ENCODE peak calls at places on chromosome 3, in four cellular contexts. S is hepatocyte, N is neural progenitor cell, X is PC-3. B is an unnamed sample. For H3K4me1, the result is how much of the 10 kb centered on the place peaks cover.

GRCh38 chr3:109384164-109384563 is 46.8 kb upstream of the DPPA4 start:
- DNase-seq in S (peak), N (no peak), X (no peak), B (no peak)

GRCh38 chr3:124800511-124801374 is 70.5 kb downstream of the UMPS start:
- DNase-seq in S (peak), N (no peak), X (no peak), B (no peak)

GRCh38 chr3:20669184-20669583 is 483.2 kb upstream of the SGO1 start:
- DNase-seq in S (no peak), N (no peak), X (no peak), B (no peak)

GRCh38 chr3:114464548-114464947 is 170.7 kb downstream of the TIGIT start:
- DNase-seq in S (no peak), N (peak), X (no peak), B (no peak)

GRCh38 chr3:108552267-108553159 is 36.7 kb downstream of the CIP2A start:
- DNase-seq in S (peak), N (peak), X (peak), B (peak)

GRCh38 chr3:185677146-185677829 is 91.2 kb downstream of the SENP2 start:
- DNase-seq in S (peak), N (peak), X (peak), B (peak)

GRCh38 chr3:96863129-96863740 is 48.8 kb downstream of the EPHA6 start:
- DNase-seq in S (peak), N (peak), X (peak), B (peak)

GRCh38 chr3:10196389-10197052 is 31.8 kb downstream of the IRAK2 start:
- DNase-seq in S (no peak), N (no peak), X (peak), B (peak)

GRCh38 chr3:141618511-141618910 is 119.6 kb upstream of the RNF7 start:
- DNase-seq in S (peak), N (no peak), X (no peak), B (no peak)

GRCh38 chr3:22582291-22582690 is 620.8 kb upstream of the UBE2E2 start:
- DNase-seq in S (no peak), N (no peak), X (no peak), B (no peak)

GRCh38 chr3:164879201-164879600 is 199.1 kb downstream of the SI start:
- DNase-seq in S (peak), N (peak), X (no peak), B (no peak)

GRCh38 chr3:160134964-160135363 is 90.3 kb upstream of the C3orf80 start:
- DNase-seq in S (no peak), N (no peak), X (peak), B (no peak)

GRCh38 chr3:138914870-138915502 is 32.0 kb downstream of the FOXL2 start:
- DNase-seq in S (peak), N (no peak), X (peak), B (no peak)

GRCh38 chr3:50319181-50319871 is 3.2 kb downstream of the HYAL2 start:
- DNase-seq in S (no peak), N (no peak), X (no peak), B (no peak)

GRCh38 chr3:9793161-9793781 is 389 bp downstream of the ARPC4 start:
- DNase-seq in S (peak), N (peak), X (peak), B (peak)

GRCh38 chr3:11605398-11605797 is 38.3 kb downstream of the VGLL4 start:
- DNase-seq in S (no peak), N (no peak), X (no peak), B (no peak)

GRCh38 chr3:143811602-143812001 is 36.7 kb downstream of the SLC9A9 start:
- DNase-seq in S (no peak), N (no peak), X (no peak), B (no peak)

GRCh38 chr3:124879395-124879723 is 7.8 kb downstream of the ITGB5 start:
- DNase-seq in S (no peak), N (no peak), X (no peak), B (no peak)

GRCh38 chr3:72442755-72443154 is 405.5 kb downstream of the SHQ1 start:
- DNase-seq in S (no peak), N (no peak), X (no peak), B (no peak)

GRCh38 chr3:160184655-160185054 is 40.6 kb upstream of the C3orf80 start:
- DNase-seq in S (no peak), N (no peak), X (no peak), B (no peak)

GRCh38 chr3:31945738-31946052 is 35.4 kb downstream of the OSBPL10 start:
- DNase-seq in S (no peak), N (no peak), X (no peak), B (no peak)

GRCh38 chr3:33474895-33475294 is 34.7 kb upstream of the UBP1 start:
- DNase-seq in S (no peak), N (no peak), X (no peak), B (no peak)

GRCh38 chr3:15405448-15406050 is 21.8 kb downstream of the METTL6 start:
- DNase-seq in S (peak), N (peak), X (peak), B (peak)

GRCh38 chr3:194007598-194008337 is 128.2 kb upstream of the HES1 start:
- DNase-seq in S (no peak), N (no peak), X (no peak), B (no peak)

GRCh38 chr3:55009372-55009771 is 81.5 kb upstream of the LRTM1 start:
- DNase-seq in S (no peak), N (no peak), X (no peak), B (no peak)

GRCh38 chr3:169662215-169663070 is 1.1 kb downstream of the MECOM start:
- DNase-seq in S (peak), N (peak), X (peak), B (peak)

GRCh38 chr3:169666501-169667379 is 3.2 kb upstream of the MECOM start:
- DNase-seq in S (no peak), N (peak), X (no peak), B (no peak)

GRCh38 chr3:169666079-169666436 is 2.5 kb upstream of the MECOM start:
- DNase-seq in S (no peak), N (peak), X (no peak), B (no peak)

GRCh38 chr3:169665264-169666078 is 2.0 kb upstream of the MECOM start:
- DNase-seq in S (no peak), N (peak), X (no peak), B (no peak)

DNA sequence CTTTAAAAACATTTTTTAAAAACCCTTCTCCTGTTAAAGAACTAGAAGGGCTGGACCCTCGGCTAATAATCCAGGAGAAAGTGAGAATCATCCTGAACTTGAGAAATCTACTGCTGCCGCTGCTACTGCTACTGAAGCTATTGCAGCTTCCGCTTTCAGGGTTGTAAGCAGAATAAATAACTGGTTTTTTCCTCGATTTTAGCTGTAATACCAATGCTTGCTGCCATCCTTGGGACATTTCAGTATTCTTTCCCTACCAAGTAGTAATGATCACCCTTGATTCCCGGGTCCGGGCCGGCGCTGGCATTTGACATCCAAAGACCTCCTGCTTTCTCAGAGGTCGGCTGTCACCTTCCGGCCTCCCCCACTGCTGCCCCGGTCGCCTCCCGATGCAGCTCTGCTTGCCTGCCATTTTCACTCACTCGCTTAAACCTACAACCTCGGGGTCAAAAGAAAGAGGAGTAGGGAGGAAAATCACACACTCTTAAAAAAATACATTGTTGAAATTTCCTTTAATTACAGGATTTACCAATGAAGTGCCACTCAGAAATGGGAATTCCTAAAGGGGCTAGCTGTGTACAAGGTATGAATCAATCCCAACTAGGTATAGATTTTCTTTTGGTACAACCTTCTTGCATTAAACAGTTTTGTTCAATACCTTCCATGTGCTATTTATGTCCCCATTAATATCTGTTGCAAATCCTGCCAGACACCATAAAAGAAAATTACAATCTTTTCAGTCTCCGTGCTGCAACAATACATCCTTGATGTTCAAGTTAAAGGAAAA is 715 bp upstream of the MECOM start:
- DNase-seq in S (no peak), N (peak), X (peak), B (no peak)
- H3K4me2 ChIP-seq in S (peak), N (peak), X (peak), B (peak)

GRCh38 chr3:13932578-13933295 is 52.9 kb upstream of the WNT7A start:
- DNase-seq in S (no peak), N (no peak), X (no peak), B (no peak)
- TF ChIP-seq EZH2phosphoT487 in S (no peak), N (no peak), X (no peak), B (no peak)

DNA sequence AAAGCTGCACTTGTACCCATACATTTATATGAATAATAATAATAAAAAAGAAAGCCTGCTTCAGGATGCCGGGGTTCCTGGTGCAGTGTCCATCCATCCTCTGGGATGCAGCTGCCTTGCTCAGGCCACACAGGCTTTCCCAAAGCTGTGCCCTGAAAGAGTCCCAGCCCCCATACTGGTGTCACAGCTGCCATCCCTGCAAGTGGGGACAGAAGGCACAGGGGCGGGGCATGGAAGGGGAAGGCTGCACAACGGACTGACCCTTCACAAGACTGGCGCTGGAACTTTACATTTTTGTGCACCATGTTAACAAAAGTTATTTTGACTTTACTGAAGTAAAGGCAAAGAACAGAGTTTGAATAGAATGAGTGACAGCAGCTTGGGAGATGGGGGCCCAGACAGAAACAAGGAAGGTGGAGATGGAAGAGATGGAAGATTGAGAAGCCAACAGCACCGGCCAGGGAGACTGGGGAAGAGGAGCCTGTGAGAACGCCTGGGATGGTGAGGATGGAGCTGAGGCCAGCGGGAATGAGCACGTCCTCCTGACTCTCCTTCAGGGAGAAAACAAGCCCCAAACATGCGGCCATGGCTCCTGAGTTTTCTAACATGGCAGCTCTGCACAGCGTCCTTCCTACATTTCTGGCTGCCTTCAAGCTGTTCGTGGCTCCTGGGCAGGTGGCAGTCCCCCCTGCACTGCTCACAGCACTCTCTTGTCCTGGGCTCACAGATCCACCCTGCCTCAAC is 73.1 kb downstream of the ABTB1 start:
- DNase-seq in S (no peak), N (no peak), X (no peak), B (no peak)
- H3K4me1 ChIP-seq in S (under half), N (under half), X (under half), B (under half)

GRCh38 chr3:79018671-79019136 is 749.1 kb downstream of the ROBO1 start:
- DNase-seq in S (peak), N (peak), X (peak), B (peak)
- H3K4me2 ChIP-seq in S (peak), N (peak), X (peak), B (peak)

GRCh38 chr3:36695769-36696137 is 68.6 kb downstream of the DCLK3 start:
- DNase-seq in S (no peak), N (no peak), X (peak), B (no peak)
- TF ChIP-seq EZH2phosphoT487 in S (no peak), N (no peak), X (no peak), B (no peak)

GRCh38 chr3:46541856-46542255 is 24.2 kb downstream of the LRRC2 start:
- DNase-seq in S (no peak), N (no peak), X (no peak), B (no peak)
- H3K4me1 ChIP-seq in S (under half), N (under half), X (under half), B (half or more)